ENCODE peak calls at places on chromosomes 12 and 14, in seven cellular contexts. R is vagina, I is stomach, U is sigmoid colon, L is heart left ventricle, P is esophagus squamous epithelium, A is GM12878. Y is an unnamed sample. For H3K4me1, the result is how much of the 10 kb centered on the place peaks cover.

GRCh38 chr12:124970647-124971402 is 18.1 kb downstream of the DHX37 start:
- DNase-seq in I (no peak), P (no peak), R (no peak), U (no peak), L (no peak), A (no peak), Y (no peak)

GRCh38 chr14:99387880-99388279 is 92.8 kb downstream of the SETD3 start:
- DNase-seq in R (no peak), L (no peak), I (no peak), A (no peak), P (no peak), U (no peak), Y (no peak)

GRCh38 chr14:91063119-91063518 is 2.7 kb upstream of the RPS6KA5 start:
- DNase-seq in P (no peak), R (no peak), A (peak), L (no peak), U (no peak), I (no peak), Y (no peak)

GRCh38 chr12:130617219-130617618 is 98.9 kb downstream of the RIMBP2 start:
- DNase-seq in U (no peak), P (no peak), A (no peak), R (no peak), I (no peak), L (no peak), Y (no peak)

GRCh38 chr14:26738571-26738970 is 140.7 kb upstream of the NOVA1 start:
- DNase-seq in A (no peak), P (no peak), U (no peak), R (no peak), I (no peak), L (no peak), Y (no peak)

GRCh38 chr14:101119830-101120571 is 216.5 kb upstream of the RTL1 start:
- DNase-seq in I (peak), A (no peak), R (peak), U (peak), P (no peak), L (peak), Y (peak)

GRCh38 chr12:11580125-11580751 is 69.2 kb upstream of the ETV6 start:
- DNase-seq in L (peak), U (peak), R (no peak), A (peak), P (no peak), I (peak), Y (peak)

GRCh38 chr14:73269729-73270651 is 32.7 kb downstream of the PAPLN start:
- DNase-seq in I (peak), R (no peak), A (no peak), P (no peak), L (peak), U (peak), Y (no peak)

GRCh38 chr14:94285158-94285557 is 7.9 kb downstream of the SERPINA10 start:
- DNase-seq in P (no peak), I (no peak), L (no peak), A (no peak), R (no peak), U (no peak), Y (no peak)

GRCh38 chr12:50924439-50925341 is 27.7 kb upstream of the HIGD1C start:
- DNase-seq in R (no peak), L (peak), P (peak), I (peak), A (peak), U (peak), Y (peak)

GRCh38 chr12:51391047-51391837 is at the start of gene GALNT6:
- DNase-seq in P (no peak), U (no peak), L (no peak), R (no peak), I (peak), A (no peak), Y (peak)

GRCh38 chr14:34222122-34222521 is 239.9 kb downstream of the SPTSSA start:
- DNase-seq in P (no peak), U (no peak), A (no peak), I (no peak), R (no peak), L (no peak), Y (no peak)

GRCh38 chr12:116121453-116121871 is 156.0 kb downstream of the MED13L start:
- DNase-seq in U (no peak), A (no peak), I (no peak), R (no peak), L (no peak), P (no peak), Y (no peak)

GRCh38 chr12:124608451-124608870 is 41.0 kb upstream of the NCOR2 start:
- DNase-seq in P (no peak), R (no peak), I (no peak), A (no peak), U (no peak), L (no peak), Y (no peak)

GRCh38 chr12:94099191-94099983 is 49.0 kb upstream of the PLXNC1 start:
- DNase-seq in P (no peak), A (no peak), I (no peak), L (no peak), U (no peak), R (no peak), Y (no peak)

GRCh38 chr12:109752117-109753053 is 38.8 kb downstream of the FAM222A start:
- DNase-seq in I (peak), U (peak), R (no peak), P (no peak), L (no peak), A (no peak), Y (no peak)

GRCh38 chr14:74922752-74923401 is at the start of gene RPS6KL1:
- DNase-seq in A (no peak), U (peak), R (no peak), L (peak), I (peak), P (no peak), Y (peak)

GRCh38 chr12:42776396-42776795 is 186.8 kb upstream of the PRICKLE1 start:
- DNase-seq in R (no peak), L (no peak), U (no peak), A (no peak), I (no peak), P (no peak), Y (no peak)

GRCh38 chr14:68659021-68659931 is 133.6 kb downstream of the ZFP36L1 start:
- DNase-seq in L (peak), P (no peak), R (peak), A (no peak), I (no peak), U (no peak), Y (no peak)

GRCh38 chr14:54637270-54637669 is 70.3 kb downstream of the SAMD4A start:
- DNase-seq in R (no peak), U (no peak), P (no peak), L (no peak), I (no peak), A (no peak), Y (no peak)

DNA sequence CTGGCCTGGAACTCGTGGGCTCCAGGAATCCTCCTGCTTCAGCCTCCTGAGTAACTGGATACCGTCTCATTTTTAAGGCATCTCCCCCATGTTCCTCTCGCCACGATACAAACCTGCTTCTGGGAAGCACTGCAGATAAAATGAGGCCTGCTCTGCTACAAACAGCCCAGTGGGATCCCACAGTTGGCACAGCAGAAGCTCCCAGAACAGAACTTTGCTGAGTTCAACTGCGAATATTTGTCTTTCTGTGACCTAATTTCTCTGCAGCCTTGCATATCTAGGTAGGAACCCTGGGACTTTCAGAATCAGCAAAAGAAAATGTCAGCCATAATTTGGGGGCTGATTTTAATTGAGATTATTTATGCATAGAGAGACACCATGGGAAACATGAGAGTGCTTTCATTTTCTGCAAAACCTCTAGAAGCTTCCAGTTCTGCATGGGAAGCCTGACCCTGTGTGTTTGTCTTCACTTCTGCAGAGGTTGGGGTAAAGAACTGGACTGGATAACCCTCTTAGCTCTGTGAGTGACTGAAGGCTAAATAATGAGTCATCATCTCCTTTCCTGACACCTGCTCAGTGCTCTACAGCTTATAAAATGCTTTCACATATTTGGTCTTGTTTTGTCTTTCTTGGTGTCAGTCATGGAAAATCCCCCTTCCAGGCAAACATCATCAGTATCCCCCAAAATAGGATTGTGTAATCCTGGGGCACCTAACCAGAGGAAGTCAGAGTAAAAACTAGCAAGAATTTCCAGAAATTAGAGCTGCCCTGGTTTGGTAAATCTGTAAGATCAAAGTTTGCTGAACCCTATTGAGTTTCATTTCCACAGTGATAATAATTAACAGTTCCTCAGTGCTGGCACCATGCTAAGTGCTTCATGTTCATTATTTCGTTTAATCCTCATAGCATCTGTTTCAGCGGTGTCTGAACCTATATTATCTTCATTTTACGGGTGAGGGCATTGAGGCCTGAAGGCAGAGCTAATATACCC is 185.8 kb downstream of the SLC15A4 start:
- DNase-seq in L (no peak), P (no peak), R (no peak), U (no peak), I (no peak), A (peak), Y (no peak)
- H3K27ac ChIP-seq in L (no peak), P (no peak), R (no peak), U (no peak), I (no peak), A (no peak), Y (no peak)

GRCh38 chr14:103393687-103394626 is 8.7 kb downstream of the MARK3 start:
- DNase-seq in I (no peak), P (no peak), A (no peak), L (no peak), U (no peak), R (no peak), Y (no peak)
- H3K4me1 ChIP-seq in I (half or more), P (under half), A (under half), L (half or more), U (half or more), R (half or more), Y (under half)

GRCh38 chr14:93047187-93047586 is 68.5 kb downstream of the ITPK1 start:
- DNase-seq in U (no peak), L (no peak), R (no peak), I (no peak), P (no peak), A (no peak), Y (no peak)
- TF ChIP-seq POLR2A in U (no peak), L (no peak), R (no peak), I (no peak), P (no peak), A (no peak), Y (no peak)

DNA sequence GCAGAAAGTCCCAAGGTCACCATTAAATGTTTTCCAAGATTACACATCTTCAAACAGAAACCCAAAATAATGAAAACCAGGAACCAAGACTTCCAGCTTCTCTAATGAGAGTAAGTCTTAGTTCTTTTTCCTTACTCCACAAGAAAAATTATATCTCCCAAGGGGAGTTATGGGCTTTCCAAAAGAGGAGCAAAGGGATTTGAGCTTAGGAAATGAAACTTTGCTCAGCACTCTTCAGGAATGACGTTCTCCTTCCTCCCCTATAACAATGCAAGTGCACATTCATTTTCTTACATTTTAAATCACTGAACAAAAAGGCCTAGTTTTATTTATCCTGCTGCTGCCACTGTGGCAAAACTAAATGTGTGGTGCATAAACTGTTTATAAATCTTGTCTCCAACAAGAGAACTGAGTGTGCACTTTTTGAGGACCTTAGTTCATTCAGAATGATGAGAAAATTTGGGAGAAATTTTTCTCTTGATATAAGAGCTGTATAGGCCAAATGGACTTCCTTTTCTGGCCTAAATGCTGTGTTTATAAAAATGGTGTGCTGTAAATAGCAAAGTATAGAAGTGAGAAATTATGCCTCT is 148.4 kb upstream of the PLEKHG7 start:
- DNase-seq in R (no peak), L (no peak), I (no peak), U (no peak), A (no peak), P (no peak), Y (no peak)
- H3K27ac ChIP-seq in R (peak), L (peak), I (peak), U (peak), A (peak), P (peak), Y (peak)

DNA sequence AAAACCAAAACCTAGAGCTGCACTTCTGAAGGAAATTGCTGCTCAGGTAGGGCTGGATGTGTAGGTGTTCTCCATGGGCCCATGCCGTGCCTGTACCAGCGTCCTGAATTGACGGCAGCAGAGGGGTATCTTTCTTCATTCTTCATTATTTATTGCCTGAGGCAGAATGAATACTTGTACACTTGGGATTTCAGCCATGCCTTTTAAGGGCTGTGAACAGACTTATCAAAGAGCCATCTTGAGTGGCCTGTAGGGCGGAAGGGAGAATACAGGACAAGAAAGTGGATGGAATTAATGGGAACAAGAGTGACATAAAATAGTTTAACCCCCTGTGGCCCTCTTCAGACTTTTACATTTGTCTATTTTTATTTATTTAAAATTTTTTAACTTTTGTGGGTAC is 61.4 kb downstream of the RASSF3 start:
- DNase-seq in R (no peak), I (no peak), P (no peak), A (no peak), L (no peak), U (no peak), Y (no peak)
- H3K4me1 ChIP-seq in R (half or more), I (half or more), P (under half), A (half or more), L (half or more), U (half or more), Y (under half)

GRCh38 chr12:10364839-10365681 is 24.8 kb downstream of the KLRK1 start:
- DNase-seq in U (peak), L (peak), I (peak), R (no peak), A (peak), P (peak), Y (peak)
- TF ChIP-seq POLR2A in U (no peak), L (no peak), I (no peak), R (no peak), A (no peak), P (no peak), Y (no peak)

GRCh38 chr12:121131941-121132341 is 735 bp upstream of the P2RX7 start:
- DNase-seq in P (no peak), L (no peak), I (no peak), U (no peak), R (no peak), A (no peak), Y (no peak)
- H3K27ac ChIP-seq in P (peak), L (no peak), I (no peak), U (peak), R (peak), A (no peak), Y (no peak)

GRCh38 chr12:104956870-104957301 is 1.2 kb downstream of the SLC41A2 start:
- DNase-seq in L (no peak), P (no peak), U (no peak), A (no peak), I (no peak), R (no peak), Y (no peak)

GRCh38 chr12:104958009-104958945 is at the start of gene SLC41A2:
- DNase-seq in A (peak), P (peak), I (peak), U (peak), L (peak), R (no peak), Y (peak)

GRCh38 chr12:104953323-104953722 is 4.8 kb downstream of the SLC41A2 start:
- DNase-seq in P (no peak), A (no peak), I (peak), U (no peak), L (no peak), R (no peak), Y (no peak)

GRCh38 chr12:104957388-104958008 is 592 bp downstream of the SLC41A2 start:
- DNase-seq in U (peak), I (peak), A (no peak), P (no peak), L (no peak), R (no peak), Y (no peak)

GRCh38 chr12:104955703-104956102 is 2.4 kb downstream of the SLC41A2 start:
- DNase-seq in A (no peak), U (no peak), R (no peak), L (no peak), I (no peak), P (no peak), Y (no peak)
- H3K4me1 ChIP-seq in A (under half), U (under half), R (under half), L (under half), I (under half), P (under half), Y (under half)

GRCh38 chr14:21098134-21098891 is at the start of gene ZNF219:
- DNase-seq in A (no peak), R (no peak), U (peak), I (peak), P (no peak), L (peak), Y (peak)
- TF ChIP-seq POLR2A in A (no peak), R (no peak), U (no peak), I (no peak), P (no peak), L (peak), Y (peak)

Y was measured in prostate gland.